ENCODE peak calls at places on chromosomes 2 and 18, in five cellular contexts. H, A, G, Y and S are unnamed samples.

GRCh38 chr18:73724908-73725307 is 422.7 kb downstream of the FBXO15 start:
- DNase-seq in H (peak; percentile 45), A (no peak), G (no peak), Y (peak; percentile 37), S (no peak)

GRCh38 chr2:214801768-214802397 is 7.6 kb downstream of the BARD1 start:
- DNase-seq in H (no peak), A (no peak), G (no peak), Y (no peak), S (no peak)

GRCh38 chr2:176852667-176853066 is 359.9 kb upstream of the HNRNPA3 start:
- DNase-seq in H (no peak), A (no peak), G (no peak), Y (no peak), S (no peak)

GRCh38 chr2:233285921-233286320 is 21.7 kb upstream of the SAG start:
- DNase-seq in H (peak; percentile 4), A (no peak), G (no peak), Y (no peak), S (no peak)

GRCh38 chr2:84741182-84741822 is 139.6 kb downstream of the TRABD2A start:
- DNase-seq in H (peak; percentile 23), A (no peak), G (no peak), Y (peak; percentile 25), S (no peak)

GRCh38 chr18:26621161-26622026 is 73.0 kb upstream of the KCTD1 start:
- DNase-seq in H (peak; percentile 37), A (peak; percentile 33), G (peak; percentile 52), Y (peak; percentile 47), S (no peak)

GRCh38 chr2:104938226-104938941 is 84.5 kb downstream of the POU3F3 start:
- DNase-seq in H (no peak), A (no peak), G (no peak), Y (no peak), S (no peak)

GRCh38 chr2:98419977-98420725 is 24.5 kb upstream of the INPP4A start:
- DNase-seq in H (peak; percentile 25), A (no peak), G (no peak), Y (peak; percentile 36), S (no peak)

GRCh38 chr2:233353769-233354499 is at the start of gene DGKD:
- DNase-seq in H (peak; percentile 14), A (peak; percentile 54), G (no peak), Y (peak; percentile 37), S (peak; percentile 64)

GRCh38 chr2:241000831-241001321 is 2.5 kb downstream of the SNED1 start:
- DNase-seq in H (no peak), A (peak; percentile 10), G (no peak), Y (no peak), S (no peak)

GRCh38 chr2:211331736-211332135 is 775.3 kb downstream of the CPS1 start:
- DNase-seq in H (no peak), A (no peak), G (no peak), Y (no peak), S (no peak)

GRCh38 chr2:73896362-73897239 is 3.8 kb downstream of the ACTG2 start:
- DNase-seq in H (peak; percentile 96), A (no peak), G (no peak), Y (peak; percentile 50), S (no peak)

GRCh38 chr2:73022024-73022568 is 49.4 kb downstream of the SFXN5 start:
- DNase-seq in H (no peak), A (no peak), G (no peak), Y (no peak), S (no peak)

GRCh38 chr2:153477641-153478288 is 797 bp downstream of the RPRM start:
- DNase-seq in H (no peak), A (no peak), G (no peak), Y (peak; percentile 0), S (no peak)

GRCh38 chr18:43863180-43863579 is 585.9 kb upstream of the SYT4 start:
- DNase-seq in H (peak; percentile 85), A (no peak), G (no peak), Y (no peak), S (no peak)

GRCh38 chr2:145715601-145716000 is 1195.7 kb upstream of the ZEB2 start:
- DNase-seq in H (peak; percentile 82), A (no peak), G (no peak), Y (peak; percentile 4), S (no peak)

GRCh38 chr2:177143444-177143843 is 69.2 kb upstream of the HNRNPA3 start:
- DNase-seq in H (peak; percentile 87), A (no peak), G (no peak), Y (peak; percentile 61), S (no peak)

GRCh38 chr2:38057651-38058410 is 18.1 kb downstream of the CYP1B1 start:
- DNase-seq in H (no peak), A (no peak), G (no peak), Y (no peak), S (no peak)

GRCh38 chr2:221103930-221104329 is 468.2 kb downstream of the EPHA4 start:
- DNase-seq in H (no peak), A (peak; percentile 25), G (no peak), Y (peak; percentile 6), S (no peak)

GRCh38 chr2:221106241-221106640 is 465.9 kb downstream of the EPHA4 start:
- DNase-seq in H (no peak), A (no peak), G (no peak), Y (no peak), S (no peak)

GRCh38 chr2:221102896-221103688 is 469.0 kb downstream of the EPHA4 start:
- DNase-seq in H (no peak), A (no peak), G (no peak), Y (no peak), S (no peak)

GRCh38 chr2:221107424-221107823 is 464.7 kb downstream of the EPHA4 start:
- DNase-seq in H (no peak), A (no peak), G (no peak), Y (no peak), S (no peak)

GRCh38 chr2:221104391-221104811 is 467.7 kb downstream of the EPHA4 start:
- DNase-seq in H (peak; percentile 61), A (peak; percentile 84), G (no peak), Y (peak; percentile 29), S (peak; percentile 73)
- TF ChIP-seq CTCF in H (no peak), A (peak; percentile 56), G (no peak), Y (no peak), S (no peak)

DNA sequence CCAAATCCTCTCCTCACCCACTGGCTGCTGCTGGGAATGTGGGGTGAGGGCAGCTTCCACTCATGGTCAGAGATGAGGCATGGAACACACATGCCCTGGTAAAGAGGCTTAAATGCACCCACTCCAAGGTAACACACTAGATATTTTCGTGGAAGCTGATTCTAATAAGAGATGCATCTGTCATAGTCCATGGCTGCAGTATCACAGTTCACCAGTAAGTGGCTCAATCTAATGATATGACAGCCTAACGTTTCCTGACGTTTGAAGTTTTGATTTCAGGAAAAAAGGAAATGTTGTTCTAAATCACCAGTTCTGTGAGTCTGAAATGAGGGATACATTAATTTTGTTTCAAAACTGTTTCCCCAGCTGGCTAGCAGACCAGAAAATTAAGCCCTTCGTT is 38.2 kb downstream of the LCT start:
- DNase-seq in H (peak; percentile 14), A (no peak), G (no peak), Y (peak; percentile 17), S (no peak)
- TF ChIP-seq CTCF in H (peak; percentile 28), A (peak; percentile 38), G (no peak), Y (peak; percentile 31), S (peak; percentile 34)

DNA sequence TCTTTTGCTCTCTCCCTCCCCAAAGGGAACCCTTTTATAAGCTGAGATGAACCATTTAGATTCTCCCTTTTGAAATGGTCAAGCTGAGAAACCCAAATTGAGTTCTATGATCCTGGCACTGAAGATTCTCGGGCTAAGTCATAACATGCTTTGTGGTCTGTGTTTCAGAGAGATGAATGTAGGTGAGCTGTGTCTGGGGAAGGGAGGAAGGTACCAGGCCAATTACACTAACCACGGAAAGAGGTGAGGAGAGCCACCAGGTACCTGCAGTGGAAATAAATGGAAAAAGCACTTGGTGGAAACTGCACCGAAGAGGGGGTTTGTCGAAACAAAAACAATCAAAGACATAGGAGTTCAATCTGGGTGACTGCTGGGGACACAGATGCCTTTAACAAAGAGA is 996 bp upstream of the MRPL44 start:
- DNase-seq in H (no peak), A (no peak), G (no peak), Y (no peak), S (no peak)
- TF ChIP-seq CTCF in H (no peak), A (no peak), G (no peak), Y (no peak), S (no peak)

DNA sequence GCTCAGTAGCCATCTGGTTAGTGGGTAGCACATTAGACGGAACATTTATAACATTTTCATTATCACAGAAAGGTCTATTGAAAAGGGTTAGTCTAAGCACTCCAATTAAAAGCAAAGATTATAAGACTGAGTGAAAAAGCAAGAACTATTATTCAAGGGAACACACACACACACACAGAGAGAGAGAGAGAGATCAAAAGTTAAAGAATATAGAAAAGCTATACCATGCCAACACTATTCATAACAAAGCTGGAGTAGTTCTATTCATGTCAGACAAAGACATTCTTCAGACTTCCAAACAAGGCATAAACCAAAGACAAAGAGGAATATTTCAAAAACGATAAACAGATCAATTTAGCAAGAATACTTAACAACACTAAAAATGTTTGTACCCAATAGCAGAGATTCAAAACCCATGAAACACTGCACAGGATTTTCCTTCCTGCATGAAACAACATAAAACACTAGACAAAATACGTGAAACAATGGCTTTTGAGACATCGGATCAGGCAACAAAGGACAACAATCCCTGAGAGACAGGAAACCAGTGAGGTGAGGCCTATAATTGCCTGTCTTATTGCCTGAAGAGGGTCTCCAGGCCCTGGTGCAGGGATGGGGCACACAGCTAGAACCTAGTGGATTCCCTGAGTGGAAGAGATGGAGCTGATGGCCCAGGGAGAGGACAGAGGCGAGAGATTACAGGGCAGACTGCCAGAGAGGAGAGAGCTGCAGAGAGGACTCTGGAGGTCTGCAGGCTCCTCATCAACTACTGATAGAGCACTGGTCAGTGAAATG is 83.6 kb upstream of the NPAS2 start:
- DNase-seq in H (no peak), A (no peak), G (no peak), Y (no peak), S (no peak)
- TF ChIP-seq CTCF in H (no peak), A (no peak), G (no peak), Y (no peak), S (no peak)

DNA sequence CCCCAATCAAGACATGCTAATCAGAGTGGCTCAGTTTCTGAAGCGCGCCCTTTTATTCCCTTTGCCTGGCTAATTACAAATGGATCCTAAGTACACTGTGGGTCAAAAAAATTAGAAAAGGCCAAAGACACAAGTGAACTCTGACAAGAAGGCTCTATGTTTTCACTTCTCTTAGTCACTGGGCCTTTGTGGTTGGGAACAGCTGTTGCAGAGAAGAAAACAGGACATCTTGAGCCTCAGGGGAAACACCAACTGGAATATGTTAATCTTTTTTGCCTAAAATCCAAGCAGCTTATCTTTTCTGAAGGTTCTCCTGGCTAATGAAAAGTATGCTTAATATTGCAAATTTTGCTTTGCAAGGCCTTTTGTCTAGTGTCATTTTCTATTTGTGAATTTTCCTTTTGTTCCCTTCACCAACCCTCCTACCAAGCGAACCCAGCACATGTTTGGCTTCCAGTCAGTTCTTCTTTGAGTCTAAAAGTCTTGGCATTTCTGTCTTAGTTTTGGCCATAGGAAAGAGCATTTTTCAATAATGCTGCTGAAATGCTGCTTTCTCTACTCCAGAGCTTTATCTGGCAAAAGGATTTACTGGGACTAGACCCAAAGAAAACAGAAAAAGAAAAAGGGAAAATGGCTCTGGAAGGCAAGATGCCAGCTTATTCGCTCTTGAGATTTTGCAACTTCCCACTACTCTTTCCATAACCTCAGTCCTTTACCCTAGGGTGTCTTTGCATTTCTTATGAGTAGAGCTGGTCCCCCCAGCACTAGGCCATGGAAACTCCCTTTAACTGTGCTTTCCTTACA is 440.2 kb upstream of the ST6GAL2 start:
- DNase-seq in H (peak; percentile 89), A (no peak), G (no peak), Y (peak; percentile 83), S (no peak)
- TF ChIP-seq CTCF in H (no peak), A (no peak), G (no peak), Y (no peak), S (no peak)